ENCODE peak calls at places on chromosomes 5 and 9, in five cellular contexts. One of them, this sample, is unnamed.

GRCh38 chr9:69745716-69746538 is 13.9 kb downstream of the PTAR1 start:
- DNase-seq in germinal center: no peak
- DNase-seq in stimulated activated CD4-positive, alpha-beta T cell treated with anti-CD3 and anti-CD28 coated beads, Interleukin-1b, Interleukin-23, amount 100 ng/mL, for 24 hours: no peak
- DNase-seq in NCI-H2081: no peak
- DNase-seq in substantia nigra: no peak
- DNase-seq in this sample: no peak

GRCh38 chr5:168992687-168993086 is 308.3 kb downstream of the SLIT3 start:
- DNase-seq in germinal center: no peak
- DNase-seq in stimulated activated CD4-positive, alpha-beta T cell treated with anti-CD3 and anti-CD28 coated beads, Interleukin-1b, Interleukin-23, amount 100 ng/mL, for 24 hours: no peak
- DNase-seq in NCI-H2081: no peak
- DNase-seq in substantia nigra: no peak
- DNase-seq in this sample: no peak

GRCh38 chr9:91546574-91546973 is 122.9 kb upstream of the NFIL3 start:
- DNase-seq in germinal center: no peak
- DNase-seq in stimulated activated CD4-positive, alpha-beta T cell treated with anti-CD3 and anti-CD28 coated beads, Interleukin-1b, Interleukin-23, amount 100 ng/mL, for 24 hours: no peak
- DNase-seq in NCI-H2081: no peak
- DNase-seq in substantia nigra: no peak
- DNase-seq in this sample: no peak

GRCh38 chr5:167573274-167574127 is 717.9 kb upstream of the WWC1 start:
- DNase-seq in germinal center: no peak
- DNase-seq in stimulated activated CD4-positive, alpha-beta T cell treated with anti-CD3 and anti-CD28 coated beads, Interleukin-1b, Interleukin-23, amount 100 ng/mL, for 24 hours: no peak
- DNase-seq in NCI-H2081: peak
- DNase-seq in substantia nigra: no peak
- DNase-seq in this sample: no peak

GRCh38 chr5:98341038-98341710 is 432.3 kb upstream of the RGMB start:
- DNase-seq in germinal center: no peak
- DNase-seq in stimulated activated CD4-positive, alpha-beta T cell treated with anti-CD3 and anti-CD28 coated beads, Interleukin-1b, Interleukin-23, amount 100 ng/mL, for 24 hours: no peak
- DNase-seq in NCI-H2081: no peak
- DNase-seq in substantia nigra: no peak
- DNase-seq in this sample: no peak

GRCh38 chr5:88555658-88556057 is 287.0 kb upstream of the TMEM161B start:
- DNase-seq in germinal center: no peak
- DNase-seq in stimulated activated CD4-positive, alpha-beta T cell treated with anti-CD3 and anti-CD28 coated beads, Interleukin-1b, Interleukin-23, amount 100 ng/mL, for 24 hours: no peak
- DNase-seq in NCI-H2081: no peak
- DNase-seq in substantia nigra: peak
- DNase-seq in this sample: no peak

GRCh38 chr5:6029811-6030271 is 348.5 kb downstream of the MED10 start:
- DNase-seq in germinal center: no peak
- DNase-seq in stimulated activated CD4-positive, alpha-beta T cell treated with anti-CD3 and anti-CD28 coated beads, Interleukin-1b, Interleukin-23, amount 100 ng/mL, for 24 hours: no peak
- DNase-seq in NCI-H2081: no peak
- DNase-seq in substantia nigra: no peak
- DNase-seq in this sample: no peak

GRCh38 chr9:116274293-116274692 is 120.7 kb downstream of the PAPPA start:
- DNase-seq in germinal center: no peak
- DNase-seq in stimulated activated CD4-positive, alpha-beta T cell treated with anti-CD3 and anti-CD28 coated beads, Interleukin-1b, Interleukin-23, amount 100 ng/mL, for 24 hours: no peak
- DNase-seq in NCI-H2081: no peak
- DNase-seq in substantia nigra: no peak
- DNase-seq in this sample: no peak

GRCh38 chr5:65142007-65142406 is 339.7 kb downstream of the ADAMTS6 start:
- DNase-seq in germinal center: no peak
- DNase-seq in stimulated activated CD4-positive, alpha-beta T cell treated with anti-CD3 and anti-CD28 coated beads, Interleukin-1b, Interleukin-23, amount 100 ng/mL, for 24 hours: no peak
- DNase-seq in NCI-H2081: peak
- DNase-seq in substantia nigra: no peak
- DNase-seq in this sample: no peak